ENCODE peak calls at places on chromosome 5, in four cellular contexts. H is NCI-H345; J is stimulated activated naive CD4-positive, alpha-beta T cell; X is MV-4-11. B is an unnamed sample.

GRCh38 chr5:757931-758697 is 26.4 kb downstream of the ZDHHC11B start:
- DNase-seq in X (no peak), H (no peak), J (no peak), B (no peak)

GRCh38 chr5:87582149-87582548 is 169.4 kb upstream of the CCNH start:
- DNase-seq in H (no peak), J (no peak), X (no peak), B (no peak)

GRCh38 chr5:27995867-27996266 is 957.5 kb upstream of the CDH9 start:
- DNase-seq in H (no peak), X (no peak), J (no peak), B (no peak)

GRCh38 chr5:132418876-132419275 is 49.4 kb downstream of the SLC22A5 start:
- DNase-seq in H (no peak), J (no peak), X (no peak), B (no peak)

GRCh38 chr5:137282216-137282615 is 216.9 kb downstream of the SPOCK1 start:
- DNase-seq in X (no peak), J (no peak), H (peak), B (peak)

GRCh38 chr5:138632900-138633489 is 57.8 kb upstream of the HSPA9 start:
- DNase-seq in X (peak), H (no peak), J (no peak), B (peak)

GRCh38 chr5:44332360-44332971 is 56.8 kb downstream of the FGF10 start:
- DNase-seq in J (no peak), X (peak), H (no peak), B (peak)

GRCh38 chr5:42908509-42909488 is 97.1 kb upstream of the SELENOP start:
- DNase-seq in X (peak), H (peak), J (peak), B (peak)

GRCh38 chr5:168685566-168685965 is 106.4 kb upstream of the PANK3 start:
- DNase-seq in H (no peak), X (no peak), J (no peak), B (no peak)

GRCh38 chr5:145293716-145294115 is 541.4 kb downstream of the PRELID2 start:
- DNase-seq in H (no peak), X (no peak), J (no peak), B (no peak)

GRCh38 chr5:149434162-149435014 is 55.3 kb upstream of the IL17B start:
- DNase-seq in H (peak), X (peak), J (peak), B (peak)

GRCh38 chr5:158154226-158155005 is 295.5 kb upstream of the CLINT1 start:
- DNase-seq in X (no peak), J (no peak), H (no peak), B (peak)

GRCh38 chr5:52956014-52956413 is 33.1 kb upstream of the ITGA2 start:
- DNase-seq in H (no peak), J (no peak), X (no peak), B (no peak)

GRCh38 chr5:58980890-58981289 is 398.0 kb downstream of the RAB3C start:
- DNase-seq in J (no peak), X (no peak), H (no peak), B (no peak)

GRCh38 chr5:135398855-135399837 is at the start of gene MACROH2A1:
- DNase-seq in H (peak), J (peak), X (no peak), B (peak)

GRCh38 chr5:170353011-170353890 is 35.9 kb downstream of the KCNMB1 start:
- DNase-seq in J (no peak), H (peak), X (no peak), B (peak)

GRCh38 chr5:120848883-120849282 is 384.8 kb downstream of the PRR16 start:
- DNase-seq in H (no peak), X (no peak), J (no peak), B (peak)

GRCh38 chr5:52748590-52748989 is 39.1 kb upstream of the ITGA1 start:
- DNase-seq in X (no peak), H (no peak), J (no peak), B (no peak)

GRCh38 chr5:77272206-77272605 is 61.7 kb downstream of the PDE8B start:
- DNase-seq in J (no peak), X (peak), H (no peak), B (no peak)

GRCh38 chr5:51889703-51890102 is 506.5 kb downstream of the ISL1 start:
- DNase-seq in H (no peak), J (no peak), X (no peak), B (peak)

GRCh38 chr5:142686210-142686734 is 382 bp upstream of the FGF1 start:
- DNase-seq in H (no peak), J (no peak), X (no peak), B (peak)

GRCh38 chr5:167608708-167609272 is 682.7 kb upstream of the WWC1 start:
- DNase-seq in H (no peak), J (no peak), X (no peak), B (no peak)

B was measured in NCI-H69.